ENCODE peak calls at places on chromosomes 4 and X, in nine cellular contexts. C is psoas muscle, P is kidney, F is IMR-90, D is heart left ventricle, M is hepatocyte, L is PC-3, T is stomach, S is astrocyte. K is an unnamed sample.
A peak's percentile ranks its signal among the peaks of the same experiment; 100 is the strongest.

GRCh38 chr4:7710126-7710525 is 229.5 kb downstream of the AFAP1 start:
- DNase-seq in S (no peak), D (no peak), M (no peak), P (no peak), F (no peak), C (no peak), T (no peak), L (no peak), K (no peak)

GRCh38 chr4:112840061-112840460 is 203.1 kb downstream of the LARP7 start:
- DNase-seq in S (peak; percentile 36), P (no peak), F (peak; percentile 7), L (no peak), T (no peak), D (no peak), C (no peak), M (no peak), K (no peak)

GRCh38 chrX:78708171-78708570 is 39.3 kb upstream of the LPAR4 start:
- DNase-seq in C (no peak), S (no peak), L (peak; percentile 63), T (no peak), P (no peak), M (peak; percentile 9), D (no peak), F (peak; percentile 41), K (no peak)

GRCh38 chr4:96092151-96092705 is 252.3 kb downstream of the PDHA2 start:
- DNase-seq in M (no peak), L (no peak), C (no peak), F (no peak), S (no peak), P (no peak), D (no peak), T (no peak), K (no peak)

GRCh38 chr4:115274545-115274944 is 161.1 kb upstream of the NDST4 start:
- DNase-seq in M (no peak), P (no peak), C (no peak), S (no peak), T (no peak), L (no peak), D (no peak), F (no peak), K (no peak)

GRCh38 chr4:148089624-148090023 is 352.6 kb downstream of the NR3C2 start:
- DNase-seq in C (no peak), P (no peak), T (no peak), F (no peak), S (no peak), M (no peak), L (no peak), D (no peak), K (peak; percentile 57)

GRCh38 chr4:52711271-52711670 is 40.0 kb downstream of the ERVMER34-1 start:
- DNase-seq in L (no peak), C (no peak), T (peak; percentile 29), M (no peak), P (no peak), S (no peak), F (no peak), D (no peak), K (no peak)

GRCh38 chr4:17544205-17544604 is 29.2 kb downstream of the CLRN2 start:
- DNase-seq in D (no peak), L (peak; percentile 42), S (no peak), T (no peak), P (no peak), C (no peak), F (no peak), M (peak; percentile 31), K (no peak)

GRCh38 chrX:119692241-119693031 is 532 bp downstream of the SEPTIN6 start:
- DNase-seq in F (peak; percentile 48), M (peak; percentile 36), S (peak; percentile 23), D (peak; percentile 41), T (peak; percentile 44), C (peak; percentile 27), L (peak; percentile 36), P (peak; percentile 81), K (no peak)

GRCh38 chr4:8168232-8168631 is 9.6 kb upstream of the ABLIM2 start:
- DNase-seq in L (no peak), T (no peak), C (no peak), F (no peak), S (no peak), M (no peak), D (no peak), P (no peak), K (no peak)

GRCh38 chr4:76067652-76068286 is 6.7 kb upstream of the ART3 start:
- DNase-seq in D (peak; percentile 74), S (peak; percentile 42), F (peak; percentile 76), L (peak; percentile 80), P (no peak), T (peak; percentile 74), M (peak; percentile 86), C (peak; percentile 53), K (no peak)

GRCh38 chrX:9681422-9681821 is 84.2 kb downstream of the GPR143 start:
- DNase-seq in S (peak; percentile 68), T (no peak), C (no peak), D (no peak), L (no peak), P (no peak), F (peak; percentile 65), M (no peak), K (no peak)

GRCh38 chr4:164771088-164771487 is 17.2 kb downstream of the SMIM31 start:
- DNase-seq in P (no peak), S (no peak), D (no peak), M (no peak), L (no peak), C (no peak), F (no peak), T (no peak), K (no peak)

GRCh38 chrX:10048695-10049094 is 81.5 kb downstream of the CLDN34 start:
- DNase-seq in C (no peak), P (no peak), S (no peak), M (no peak), T (peak; percentile 26), F (no peak), D (no peak), L (no peak), K (no peak)

GRCh38 chr4:39205000-39205399 is 22.7 kb downstream of the WDR19 start:
- DNase-seq in D (no peak), M (no peak), S (peak; percentile 28), C (no peak), T (no peak), F (no peak), L (no peak), P (no peak), K (no peak)

GRCh38 chr4:39205476-39205875 is 23.1 kb downstream of the WDR19 start:
- DNase-seq in C (no peak), P (no peak), S (peak; percentile 7), L (no peak), D (no peak), M (no peak), F (no peak), T (no peak), K (no peak)

GRCh38 chr4:39201963-39202362 is 19.6 kb downstream of the WDR19 start:
- DNase-seq in D (no peak), C (no peak), L (no peak), F (no peak), S (no peak), P (no peak), M (no peak), T (no peak), K (no peak)

GRCh38 chr4:39204543-39204942 is 22.2 kb downstream of the WDR19 start:
- DNase-seq in C (no peak), L (no peak), P (no peak), F (no peak), S (no peak), T (no peak), M (no peak), D (no peak), K (no peak)
- H3K4me3 ChIP-seq in C (no peak overlapping the region), L (no peak overlapping the region), P (no peak overlapping the region), F (no peak overlapping the region), S (no peak overlapping the region), T (no peak overlapping the region), M (no peak overlapping the region), D (no peak overlapping the region), K (no peak overlapping the region)

GRCh38 chrX:57119416-57119815 is 1.9 kb downstream of the SPIN2B start:
- DNase-seq in S (no peak), L (no peak), M (no peak), C (no peak), D (no peak), T (no peak), P (no peak), F (no peak), K (no peak)

GRCh38 chrX:57121162-57121741 is at the start of gene SPIN2B:
- DNase-seq in P (peak; percentile 92), M (peak; percentile 86), F (peak; percentile 70), T (peak; percentile 74), S (peak; percentile 75), C (peak; percentile 80), D (peak; percentile 82), L (peak; percentile 84), K (peak; percentile 86)
- H3K27ac ChIP-seq in P (peak within 1 kb of the TSS; percentile 32), M (peak within 1 kb of the TSS; percentile 98), F (peak within 1 kb of the TSS; percentile 92), T (peak within 1 kb of the TSS; percentile 83), S (peak within 1 kb of the TSS; percentile 70), C (peak within 1 kb of the TSS; percentile 83), D (no peak within 1 kb of the TSS), L (peak within 1 kb of the TSS; percentile 32), K (peak within 1 kb of the TSS; percentile 89)

GRCh38 chr4:3007724-3008123 is 44.4 kb downstream of the GRK4 start:
- DNase-seq in D (no peak), M (no peak), S (no peak), T (no peak), L (no peak), F (no peak), C (no peak), P (no peak), K (no peak)

GRCh38 chr4:3011456-3012220 is 48.3 kb downstream of the GRK4 start:
- DNase-seq in S (no peak), L (no peak), M (no peak), P (no peak), C (no peak), T (no peak), D (no peak), F (no peak), K (no peak)

GRCh38 chr4:3010998-3011397 is 47.6 kb downstream of the GRK4 start:
- DNase-seq in L (peak; percentile 53), C (no peak), T (no peak), P (no peak), S (peak; percentile 67), D (no peak), M (no peak), F (peak; percentile 78), K (no peak)

GRCh38 chr4:3010577-3010976 is 47.2 kb downstream of the GRK4 start:
- DNase-seq in P (no peak), F (no peak), M (peak; percentile 16), T (no peak), C (no peak), D (no peak), L (peak; percentile 52), S (no peak), K (no peak)

DNA sequence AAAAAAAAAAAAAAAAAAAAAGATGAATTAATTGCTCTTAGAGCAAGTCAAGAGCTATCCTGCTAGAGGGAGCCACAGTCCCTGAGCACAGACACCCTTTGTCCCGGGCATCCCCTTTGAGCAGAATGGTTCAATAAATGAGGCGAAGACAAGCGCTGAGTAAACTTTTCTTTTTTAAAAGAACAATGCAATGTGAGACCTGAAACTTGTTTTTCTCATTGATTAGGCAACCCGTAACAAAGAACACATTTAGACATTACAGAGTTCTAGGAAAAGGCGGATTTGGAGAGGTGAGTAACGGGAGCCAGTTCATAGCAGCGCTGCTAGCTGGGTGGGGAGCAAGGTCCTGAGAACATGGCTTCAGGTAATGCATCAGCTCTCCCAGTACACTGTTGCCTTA is 46.1 kb downstream of the GRK4 start:
- DNase-seq in P (no peak), L (no peak), M (peak; percentile 40), S (peak; percentile 4), F (no peak), C (no peak), D (no peak), T (no peak), K (no peak)
- TF ChIP-seq CTCF in P (no peak), L (peak; percentile 13), M (peak; percentile 21), S (peak; percentile 7), F (peak; percentile 24), C (no peak), D (no peak), T (no peak), K (no peak)

GRCh38 chrX:29870608-29871007 is 344.8 kb upstream of the MAGEB2 start:
- DNase-seq in P (no peak), T (no peak), D (no peak), F (no peak), C (no peak), M (no peak), S (no peak), L (no peak), K (no peak)
- H3K4me3 ChIP-seq in P (no peak overlapping the region), T (no peak overlapping the region), D (no peak overlapping the region), F (no peak overlapping the region), C (no peak overlapping the region), M (no peak overlapping the region), S (no peak overlapping the region), L (no peak overlapping the region), K (no peak overlapping the region)

K was measured in coronary artery.